ENCODE peak calls at places on chromosomes 6 and 20, in four cellular contexts. A is posterior cingulate gyrus; G is CD8-positive, alpha-beta T cell; O is mucosa of descending colon. T is an unnamed sample.

GRCh38 chr6:20997143-20997792 is 463.0 kb downstream of the CDKAL1 start:
- DNase-seq in G (no peak), A (no peak), O (no peak), T (no peak)

GRCh38 chr20:24164360-24164759 is 175.8 kb upstream of the GGTLC1 start:
- DNase-seq in A (no peak), G (peak), O (no peak), T (no peak)

GRCh38 chr20:7924692-7925091 is 15.6 kb downstream of the HAO1 start:
- DNase-seq in A (no peak), G (no peak), O (no peak), T (peak)

GRCh38 chr6:19851273-19852089 is 14.3 kb downstream of the ID4 start:
- DNase-seq in A (no peak), G (no peak), O (no peak), T (peak)

GRCh38 chr6:74249658-74250057 is 553.7 kb downstream of the CD109 start:
- DNase-seq in G (no peak), A (no peak), O (no peak), T (peak)

GRCh38 chr6:86936834-86937218 is 502 bp upstream of the HTR1E start:
- DNase-seq in G (no peak), A (no peak), O (no peak), T (no peak)

GRCh38 chr6:168746643-168747042 is 305.7 kb downstream of the SMOC2 start:
- DNase-seq in A (no peak), O (no peak), G (no peak), T (no peak)

GRCh38 chr6:75147512-75147911 is 58.3 kb downstream of the COL12A1 start:
- DNase-seq in O (no peak), A (no peak), G (no peak), T (no peak)

GRCh38 chr20:45470262-45470931 is 844 bp downstream of the WFDC2 start:
- DNase-seq in A (peak), G (no peak), O (peak), T (no peak)

GRCh38 chr6:63549076-63549475 is 23.2 kb upstream of the LOC128125822 start:
- DNase-seq in O (no peak), G (no peak), A (no peak), T (no peak)

GRCh38 chr6:56914791-56915658 is 39.9 kb upstream of the BEND6 start:
- DNase-seq in O (no peak), A (peak), G (no peak), T (no peak)

GRCh38 chr20:48582361-48582991 is 245.3 kb downstream of the PREX1 start:
- DNase-seq in A (no peak), G (no peak), O (no peak), T (no peak)

GRCh38 chr6:42368156-42368555 is 83.6 kb downstream of the TRERF1 start:
- DNase-seq in O (no peak), A (no peak), G (peak), T (no peak)

GRCh38 chr6:5534643-5535042 is 273.3 kb downstream of the FARS2 start:
- DNase-seq in G (no peak), A (no peak), O (no peak), T (no peak)

GRCh38 chr6:127972815-127973214 is 72.0 kb upstream of the THEMIS start:
- DNase-seq in A (no peak), O (no peak), G (peak), T (no peak)

GRCh38 chr6:159594750-159595117 is 98.3 kb downstream of the SOD2 start:
- DNase-seq in A (no peak), O (no peak), G (no peak), T (no peak)

GRCh38 chr6:157012355-157012754 is 235.2 kb downstream of the ARID1B start:
- DNase-seq in A (no peak), O (no peak), G (no peak), T (no peak)

GRCh38 chr6:13375360-13375878 is 47.1 kb upstream of the TBC1D7 start:
- DNase-seq in G (peak), O (no peak), A (no peak), T (no peak)

GRCh38 chr6:43081043-43081442 is 4.9 kb downstream of the PTK7 start:
- DNase-seq in A (no peak), O (no peak), G (no peak), T (no peak)

GRCh38 chr6:12030993-12031550 is 19.0 kb downstream of the HIVEP1 start:
- DNase-seq in A (no peak), O (no peak), G (no peak), T (no peak)

GRCh38 chr20:50112512-50113419 is at the start of gene UBE2V1:
- DNase-seq in A (peak), G (peak), O (peak), T (peak)

GRCh38 chr20:44092551-44093248 is 94.3 kb downstream of the JPH2 start:
- DNase-seq in G (no peak), O (no peak), A (no peak), T (peak)

T was measured in AG09319.